ENCODE peak calls at places on chromosomes 6 and 20, in four cellular contexts. W is RWPE1, Z is transverse colon, F is RPMI8226. B is an unnamed sample.

GRCh38 chr20:46010491-46011405 is 2.0 kb downstream of the MMP9 start:
- DNase-seq in W (no peak), Z (no peak), F (no peak), B (no peak)

GRCh38 chr6:139644821-139645220 is 270.4 kb upstream of the CITED2 start:
- DNase-seq in W (no peak), Z (no peak), F (no peak), B (no peak)

GRCh38 chr20:59819496-59820203 is 113.8 kb downstream of the SYCP2 start:
- DNase-seq in W (no peak), Z (no peak), F (no peak), B (no peak)

GRCh38 chr6:85537055-85537494 is 56.6 kb downstream of the SNX14 start:
- DNase-seq in W (peak), Z (no peak), F (no peak), B (peak)

GRCh38 chr20:46826343-46826984 is 68.2 kb upstream of the EYA2 start:
- DNase-seq in W (no peak), Z (no peak), F (no peak), B (no peak)

GRCh38 chr6:37068523-37069270 is 63.2 kb downstream of the FGD2 start:
- DNase-seq in W (no peak), Z (no peak), F (no peak), B (no peak)

GRCh38 chr20:16528078-16528477 is 45.2 kb downstream of the KIF16B start:
- DNase-seq in W (peak), Z (peak), F (no peak), B (no peak)

GRCh38 chr6:108068182-108068581 is 6.4 kb downstream of the OSTM1 start:
- DNase-seq in W (no peak), Z (no peak), F (no peak), B (no peak)

GRCh38 chr6:72579865-72580264 is 42.0 kb upstream of the KCNQ5 start:
- DNase-seq in W (no peak), Z (no peak), F (no peak), B (no peak)

GRCh38 chr20:51221791-51222408 is 199.0 kb upstream of the KCNG1 start:
- DNase-seq in W (peak), Z (peak), F (no peak), B (no peak)

GRCh38 chr6:157663261-157663660 is 159.8 kb upstream of the SNX9 start:
- DNase-seq in W (no peak), Z (no peak), F (no peak), B (no peak)

GRCh38 chr20:53157443-53158408 is 185.6 kb downstream of the TSHZ2 start:
- DNase-seq in W (peak), Z (peak), F (peak), B (no peak)

GRCh38 chr6:81944661-81945060 is 192.2 kb upstream of the TENT5A start:
- DNase-seq in W (no peak), Z (no peak), F (no peak), B (no peak)

GRCh38 chr20:36988494-36988966 is 37.0 kb upstream of the SAMHD1 start:
- DNase-seq in W (no peak), Z (no peak), F (peak), B (no peak)

GRCh38 chr6:113873043-113873667 is 16.0 kb downstream of the MARCKS start:
- DNase-seq in W (no peak), Z (peak), F (peak), B (no peak)

GRCh38 chr20:42461321-42461720 is 728.4 kb downstream of the PTPRT start:
- DNase-seq in W (no peak), Z (no peak), F (no peak), B (no peak)

GRCh38 chr6:167255918-167256553 is 35.1 kb upstream of the UNC93A start:
- DNase-seq in W (no peak), Z (no peak), F (no peak), B (no peak)

GRCh38 chr6:41565701-41566100 is 19.5 kb downstream of the FOXP4 start:
- DNase-seq in W (no peak), Z (no peak), F (no peak), B (no peak)

GRCh38 chr6:73817238-73817637 is 121.2 kb downstream of the CD109 start:
- DNase-seq in W (no peak), Z (no peak), F (peak), B (no peak)

GRCh38 chr20:33933469-33933909 is 60.2 kb upstream of the RALY start:
- DNase-seq in W (peak), Z (peak), F (peak), B (peak)

GRCh38 chr6:35920793-35921732 is at the start of gene SRPK1:
- DNase-seq in W (peak), Z (peak), F (peak), B (peak)

GRCh38 chr6:26025047-26025893 is 62.0 kb upstream of the HFE start:
- DNase-seq in W (no peak), Z (no peak), F (peak), B (no peak)

GRCh38 chr6:49333345-49334120 is 129.5 kb downstream of the MMUT start:
- DNase-seq in W (peak), Z (no peak), F (no peak), B (no peak)

GRCh38 chr20:56393133-56393472 is 658 bp downstream of the CSTF1 start:
- DNase-seq in W (peak), Z (no peak), F (peak), B (no peak)

GRCh38 chr6:165401092-165401491 is 91.7 kb upstream of the C6orf118 start:
- DNase-seq in W (no peak), Z (no peak), F (no peak), B (no peak)

GRCh38 chr6:146289816-146290588 is 253.6 kb upstream of the RAB32 start:
- DNase-seq in W (peak), Z (no peak), F (no peak), B (no peak)

GRCh38 chr6:105832358-105832757 is 253.8 kb upstream of the PRDM1 start:
- DNase-seq in W (peak), Z (no peak), F (no peak), B (no peak)

GRCh38 chr20:52236292-52236691 is 44.7 kb upstream of the ZFP64 start:
- DNase-seq in W (no peak), Z (no peak), F (no peak), B (no peak)

GRCh38 chr6:10531513-10531912 is 10.4 kb downstream of the GCNT2 start:
- DNase-seq in W (no peak), Z (no peak), F (peak), B (no peak)

GRCh38 chr6:154993026-154993425 is 2.1 kb upstream of the TIAM2 start:
- DNase-seq in W (peak), Z (no peak), F (no peak), B (no peak)

GRCh38 chr6:35484921-35485392 is 11.9 kb downstream of the TEAD3 start:
- DNase-seq in W (peak), Z (no peak), F (no peak), B (no peak)

GRCh38 chr20:24753136-24753535 is 195.9 kb upstream of the CST7 start:
- DNase-seq in W (no peak), Z (no peak), F (no peak), B (no peak)

GRCh38 chr20:57389695-57390603 is 1.2 kb upstream of the RBM38 start:
- DNase-seq in W (no peak), Z (peak), F (peak), B (no peak)

GRCh38 chr20:17683218-17684076 is 1.4 kb upstream of the RRBP1 start:
- DNase-seq in W (no peak), Z (no peak), F (no peak), B (no peak)

GRCh38 chr6:3849681-3850450 is 693 bp downstream of the FAM50B start:
- DNase-seq in W (no peak), Z (peak), F (no peak), B (peak)

GRCh38 chr20:62346398-62347150 is 20.5 kb downstream of the LAMA5 start:
- DNase-seq in W (no peak), Z (no peak), F (no peak), B (no peak)

GRCh38 chr20:34111057-34111711 is 859 bp downstream of the EIF2S2 start:
- DNase-seq in W (peak), Z (peak), F (peak), B (no peak)

GRCh38 chr6:50850223-50850751 is 31.6 kb downstream of the TFAP2B start:
- DNase-seq in W (no peak), Z (no peak), F (no peak), B (no peak)

GRCh38 chr6:35602133-35602946 is 86.4 kb downstream of the FKBP5 start:
- DNase-seq in W (peak), Z (no peak), F (no peak), B (no peak)